ENCODE peak calls at places on chromosomes 12 and 14, in eight cellular contexts. M, W, O, V, I, F, H and U are unnamed samples.
A peak's percentile ranks its signal among the peaks of the same experiment; 100 is the strongest.

GRCh38 chr12:123713398-123714301 is 1.5 kb downstream of the ATP6V0A2 start:
- DNase-seq in W (peak; percentile 66), H (no peak), M (no peak), O (no peak), F (no peak), I (no peak), V (no peak), U (peak; percentile 14)

GRCh38 chr14:82710257-82710841 is 1176.7 kb upstream of the SEL1L start:
- DNase-seq in O (peak; percentile 21), F (peak; percentile 13), M (peak; percentile 65), I (no peak), H (peak; percentile 75), W (peak; percentile 54), V (peak; percentile 45), U (peak; percentile 53)

GRCh38 chr12:124831590-124831989 is 32.1 kb downstream of the SCARB1 start:
- DNase-seq in M (no peak), W (no peak), F (no peak), O (no peak), I (no peak), H (no peak), V (no peak), U (no peak)

GRCh38 chr12:116200812-116201211 is 76.7 kb downstream of the MED13L start:
- DNase-seq in F (no peak), M (no peak), I (no peak), W (no peak), H (peak; percentile 30), O (no peak), V (no peak), U (no peak)

GRCh38 chr14:70436867-70437266 is 15.1 kb upstream of the ADAM21 start:
- DNase-seq in F (no peak), V (no peak), O (no peak), H (no peak), I (no peak), M (no peak), W (no peak), U (no peak)

GRCh38 chr12:100987552-100988277 is 193.1 kb downstream of the ANO4 start:
- DNase-seq in H (peak; percentile 22), M (no peak), W (no peak), V (peak; percentile 59), F (peak; percentile 21), I (no peak), O (no peak), U (peak; percentile 38)

GRCh38 chr12:106409898-106410297 is 52.4 kb downstream of the POLR3B start:
- DNase-seq in H (no peak), F (no peak), O (no peak), W (no peak), M (no peak), V (no peak), I (no peak), U (no peak)

GRCh38 chr12:71250186-71250585 is 92.4 kb upstream of the TSPAN8 start:
- DNase-seq in M (no peak), O (no peak), H (no peak), I (no peak), W (no peak), V (no peak), F (no peak), U (no peak)

GRCh38 chr12:43501705-43502104 is 50.3 kb downstream of the ADAMTS20 start:
- DNase-seq in W (no peak), I (no peak), V (no peak), F (peak; percentile 4), H (peak; percentile 58), M (no peak), O (no peak), U (peak; percentile 35)

GRCh38 chr12:106020736-106021135 is 118.0 kb downstream of the NUAK1 start:
- DNase-seq in F (no peak), M (no peak), H (no peak), O (no peak), V (no peak), W (no peak), I (no peak), U (no peak)

GRCh38 chr14:53151523-53151866 is 1.6 kb downstream of the DDHD1 start:
- DNase-seq in H (no peak), F (no peak), I (no peak), O (no peak), M (no peak), W (no peak), V (no peak), U (no peak)

GRCh38 chr12:112183591-112184021 is 58.2 kb downstream of the TRAFD1 start:
- DNase-seq in V (no peak), I (no peak), W (no peak), F (no peak), H (no peak), O (no peak), M (no peak), U (no peak)

GRCh38 chr12:124080649-124081048 is 107.6 kb downstream of the ZNF664 start:
- DNase-seq in V (no peak), W (no peak), F (no peak), H (no peak), O (no peak), M (no peak), I (no peak), U (no peak)

GRCh38 chr14:101078892-101079221 is 175.3 kb upstream of the RTL1 start:
- DNase-seq in W (peak; percentile 12), F (no peak), H (no peak), M (no peak), V (no peak), O (no peak), I (no peak), U (no peak)

DNA sequence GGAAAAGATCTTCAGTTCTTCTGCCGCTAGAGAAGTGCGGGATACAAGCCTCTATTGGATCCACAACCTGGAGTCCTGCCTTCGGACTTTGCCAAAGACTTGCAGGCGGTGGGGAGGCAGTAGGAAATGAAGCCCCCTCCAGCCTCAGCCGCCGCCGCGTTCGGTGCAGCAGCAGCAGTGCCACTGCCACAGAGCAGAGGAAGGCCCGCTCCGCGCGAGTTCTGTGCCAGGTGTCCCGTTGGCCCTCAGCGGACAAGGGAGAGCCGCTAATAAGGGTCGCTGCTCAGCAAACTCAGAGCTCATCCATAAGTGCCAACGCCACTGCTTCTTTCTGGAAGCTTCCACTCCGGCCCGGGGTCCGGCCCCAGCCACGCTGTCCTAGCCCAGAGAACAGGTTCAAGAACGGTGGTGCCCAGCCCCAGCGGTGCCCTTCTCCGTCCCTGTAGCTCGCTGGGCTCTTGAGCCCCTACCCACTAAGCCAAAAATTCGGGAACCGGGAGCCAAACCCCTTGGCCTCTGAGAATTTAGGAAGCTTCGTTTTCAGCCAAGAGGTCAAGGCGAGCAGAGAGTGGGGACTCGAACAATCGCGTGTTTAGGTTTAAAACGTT is 6.4 kb downstream of the SIX1 start:
- DNase-seq in I (no peak), V (no peak), H (no peak), W (no peak), M (no peak), O (no peak), F (no peak), U (no peak)
- H3K4me3 ChIP-seq in I (peak overlapping the region; percentile 6), V (no peak overlapping the region), H (peak overlapping the region; percentile 89), W (no peak overlapping the region), M (no peak overlapping the region), O (no peak overlapping the region), F (no peak overlapping the region), U (no peak overlapping the region)

GRCh38 chr14:92793709-92794546 is at the start of gene GOLGA5:
- DNase-seq in O (peak; percentile 96), F (peak; percentile 75), M (peak; percentile 98), H (peak; percentile 98), I (peak; percentile 99), W (peak; percentile 98), V (peak; percentile 96), U (peak; percentile 98)
- TF ChIP-seq CTCF in O (peak; percentile 15), F (no peak), M (peak; percentile 24), H (no peak), I (no peak), W (no peak), V (no peak), U (no peak)

GRCh38 chr12:49671051-49671765 is 36.0 kb downstream of the FMNL3 start:
- DNase-seq in M (no peak), W (no peak), O (no peak), V (no peak), I (peak; percentile 60), H (no peak), F (no peak), U (no peak)

GRCh38 chr12:49672351-49673181 is 34.6 kb downstream of the FMNL3 start:
- DNase-seq in F (no peak), H (no peak), W (no peak), M (no peak), I (peak; percentile 61), O (peak; percentile 42), V (no peak), U (no peak)

GRCh38 chr12:49674318-49674985 is 32.8 kb downstream of the FMNL3 start:
- DNase-seq in V (no peak), M (no peak), I (no peak), H (peak; percentile 40), O (peak; percentile 62), F (no peak), W (no peak), U (peak; percentile 41)

GRCh38 chr12:49675137-49675536 is 32.1 kb downstream of the FMNL3 start:
- DNase-seq in M (no peak), F (no peak), O (no peak), W (no peak), I (no peak), H (no peak), V (no peak), U (no peak)

DNA sequence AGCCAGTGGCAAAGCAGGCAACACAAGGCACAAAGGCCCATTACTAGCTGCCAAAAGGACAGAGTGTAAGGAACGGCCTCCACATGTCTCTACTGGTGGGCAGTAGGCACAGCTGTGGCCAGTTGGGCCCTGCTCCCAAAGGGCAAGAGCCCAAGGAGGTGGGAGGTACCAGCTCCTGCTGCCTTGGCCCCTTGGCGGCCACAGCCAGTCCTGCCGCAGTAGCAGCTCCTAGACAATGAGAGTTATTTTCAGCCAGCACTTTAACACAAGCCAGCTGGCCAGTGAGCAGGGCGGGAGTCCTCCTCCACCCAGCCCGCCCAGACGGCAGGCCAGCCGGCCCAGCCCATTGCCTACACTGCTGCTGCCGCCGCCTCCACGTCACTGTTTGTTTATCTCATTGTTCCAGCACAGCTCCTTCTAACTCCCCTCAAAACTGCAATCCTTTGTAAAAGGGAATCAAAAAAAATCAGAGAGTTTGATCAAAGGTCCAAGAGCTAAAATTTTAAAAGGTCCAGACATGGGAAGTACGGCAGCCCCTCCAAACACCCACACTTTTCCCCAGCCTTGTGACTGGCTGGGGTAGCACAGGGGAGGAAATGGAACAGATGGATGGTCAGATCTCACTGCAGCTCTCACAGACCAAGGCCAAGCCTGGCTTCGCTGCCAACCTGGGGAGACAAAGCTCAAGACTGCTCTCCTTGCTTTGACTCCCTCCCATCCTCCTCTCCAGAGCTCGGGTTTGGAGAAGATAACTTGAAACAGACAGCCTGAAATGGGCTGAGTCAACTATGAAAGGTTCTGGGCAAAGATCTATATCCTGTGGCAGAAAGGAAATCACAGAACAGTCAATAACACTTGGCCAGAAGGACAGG is 33.5 kb downstream of the FMNL3 start:
- DNase-seq in O (peak; percentile 95), I (peak; percentile 98), V (peak; percentile 93), F (no peak), W (peak; percentile 85), M (peak; percentile 63), H (peak; percentile 97), U (peak; percentile 95)
- H3K4me3 ChIP-seq in O (no peak overlapping the region), I (peak overlapping the region; percentile 14), V (peak overlapping the region; percentile 34), F (no peak overlapping the region), W (no peak overlapping the region), M (no peak overlapping the region), H (peak overlapping the region; percentile 25), U (no peak overlapping the region)

DNA sequence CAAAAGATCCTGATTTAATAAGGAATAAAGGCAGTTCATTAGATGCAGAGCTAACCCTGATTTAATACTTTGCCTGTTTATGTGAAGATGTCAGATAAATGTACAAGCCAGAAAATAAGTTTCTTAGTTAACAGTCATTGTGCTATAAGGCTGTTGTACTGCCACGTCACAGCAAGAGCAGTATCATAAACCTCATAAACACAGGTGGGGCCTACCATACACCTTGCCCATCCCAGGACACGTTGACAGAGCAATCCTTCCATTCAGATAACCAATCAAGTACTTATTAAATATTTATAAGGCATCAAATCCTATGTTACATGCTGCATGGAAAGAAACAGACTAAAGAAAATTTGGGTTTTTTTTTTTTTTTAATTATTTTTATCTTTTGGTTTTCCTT is 36.5 kb downstream of the SINHCAF start:
- DNase-seq in F (no peak), O (no peak), M (no peak), V (no peak), W (no peak), I (no peak), H (no peak), U (no peak)
- TF ChIP-seq CTCF in F (no peak), O (no peak), M (no peak), V (no peak), W (no peak), I (no peak), H (no peak), U (no peak)